ENCODE peak calls at places on chromosomes 7 and 10, in seven cellular contexts. I is dorsolateral prefrontal cortex; P is fibroblast of lung; M is stimulated activated CD8-positive, alpha-beta memory T cell treated with anti-CD3 and anti-CD28 coated beads, Interleukin-2, amount 100 ng/mL, for 1 hour; D is activated CD4-positive, CD25-positive, alpha-beta regulatory T cell treated with anti-CD3 and anti-CD28 coated beads, Interleukin-2, amount 50 U/mL, for 72 hours; C is WTC11; K is erythroblast. S is an unnamed sample.

GRCh38 chr7:78207262-78207661 is 408.7 kb downstream of the PHTF2 start:
- DNase-seq in I (no peak), P (no peak), M (no peak), D (no peak), C (no peak), K (no peak), S (no peak)

GRCh38 chr7:140230517-140230861 is 53.7 kb upstream of the KDM7A start:
- DNase-seq in I (no peak), P (no peak), M (peak; percentile 60), D (peak; percentile 77), C (no peak), K (peak; percentile 32), S (no peak)

GRCh38 chr7:105885386-105886111 is 9.2 kb upstream of the ATXN7L1 start:
- DNase-seq in I (no peak), P (peak; percentile 4), M (no peak), D (no peak), C (no peak), K (no peak), S (no peak)

GRCh38 chr7:120857558-120858298 is at the start of gene TSPAN12:
- DNase-seq in I (peak; percentile 70), P (peak; percentile 62), M (no peak), D (peak; percentile 38), C (peak; percentile 83), K (peak; percentile 67), S (peak; percentile 41)

GRCh38 chr10:110834622-110835219 is 37.0 kb upstream of the PDCD4 start:
- DNase-seq in I (no peak), P (no peak), M (no peak), D (no peak), C (no peak), K (peak; percentile 82), S (no peak)

GRCh38 chr10:49149881-49150280 is 16.1 kb upstream of the FAM170B start:
- DNase-seq in I (no peak), P (no peak), M (no peak), D (no peak), C (no peak), K (no peak), S (no peak)

GRCh38 chr7:3397324-3397723 is 96.3 kb downstream of the SDK1 start:
- DNase-seq in I (no peak), P (no peak), M (no peak), D (no peak), C (no peak), K (no peak), S (no peak)

GRCh38 chr7:136424058-136424457 is 444.4 kb upstream of the CHRM2 start:
- DNase-seq in I (no peak), P (no peak), M (no peak), D (no peak), C (no peak), K (no peak), S (no peak)

GRCh38 chr10:71433116-71433982 is 36.6 kb downstream of the CDH23 start:
- DNase-seq in I (no peak), P (no peak), M (no peak), D (no peak), C (no peak), K (no peak), S (no peak)

GRCh38 chr10:75707080-75707840 is 275.8 kb downstream of the LRMDA start:
- DNase-seq in I (no peak), P (no peak), M (no peak), D (no peak), C (peak; percentile 11), K (no peak), S (no peak)

GRCh38 chr10:100370976-100371706 is 24.1 kb downstream of the SCD start:
- DNase-seq in I (peak; percentile 85), P (peak; percentile 93), M (no peak), D (peak; percentile 59), C (peak; percentile 75), K (peak; percentile 87), S (peak; percentile 26)

GRCh38 chr10:12589789-12590188 is 240.4 kb downstream of the CAMK1D start:
- DNase-seq in I (no peak), P (no peak), M (no peak), D (no peak), C (no peak), K (no peak), S (no peak)

S was measured in thoracic aorta.